ENCODE peak calls at places on chromosomes 1 and 21, in seven cellular contexts. C is foreskin fibroblast; R is glutamatergic neuron; N is activated CD8-positive, alpha-beta T cell treated with anti-CD3 and anti-CD28 coated beads for 36 hours; J is progenitor cell of endocrine pancreas; K is Caco-2; X is BJ. P is an unnamed sample.

GRCh38 chr1:39900662-39901485 is 843 bp downstream of the MYCL start:
- DNase-seq in C (peak), R (peak), N (no peak), J (peak), K (no peak), X (no peak), P (no peak)

GRCh38 chr1:207822602-207823451 is 71.0 kb downstream of the CD46 start:
- DNase-seq in C (peak), R (peak), N (peak), J (no peak), K (peak), X (no peak), P (peak)

GRCh38 chr1:183996036-183996376 is 41.5 kb downstream of the COLGALT2 start:
- DNase-seq in C (no peak), R (peak), N (no peak), J (no peak), K (peak), X (no peak), P (no peak)

GRCh38 chr1:183911285-183911684 is 106.4 kb downstream of the RGL1 start:
- DNase-seq in C (no peak), R (no peak), N (peak), J (no peak), K (no peak), X (no peak), P (no peak)

GRCh38 chr1:238177351-238177750 is 286.6 kb upstream of the ZP4 start:
- DNase-seq in C (no peak), R (no peak), N (no peak), J (no peak), K (peak), X (no peak), P (no peak)

GRCh38 chr1:150213170-150214098 is 22.5 kb downstream of the ANP32E start:
- DNase-seq in C (peak), R (peak), N (peak), J (peak), K (no peak), X (peak), P (peak)

GRCh38 chr1:94481473-94481933 is 60.1 kb downstream of the F3 start:
- DNase-seq in C (peak), R (peak), N (peak), J (peak), K (peak), X (peak), P (peak)

GRCh38 chr1:200530551-200531261 is 89.8 kb downstream of the KIF14 start:
- DNase-seq in C (no peak), R (no peak), N (peak), J (no peak), K (no peak), X (no peak), P (no peak)

GRCh38 chr1:57894315-57894714 is 470.5 kb upstream of the DAB1 start:
- DNase-seq in C (no peak), R (no peak), N (no peak), J (no peak), K (no peak), X (no peak), P (no peak)

GRCh38 chr1:12587981-12588620 is 29.9 kb downstream of the DHRS3 start:
- DNase-seq in C (no peak), R (no peak), N (no peak), J (no peak), K (no peak), X (no peak), P (no peak)

GRCh38 chr1:8985915-8986813 is 40.1 kb downstream of the SLC2A7 start:
- DNase-seq in C (peak), R (no peak), N (no peak), J (no peak), K (no peak), X (peak), P (peak)

GRCh38 chr1:3814065-3814464 is 17.8 kb upstream of the LRRC47 start:
- DNase-seq in C (no peak), R (no peak), N (no peak), J (no peak), K (no peak), X (no peak), P (no peak)

GRCh38 chr21:35058058-35058457 is 9.0 kb upstream of the RUNX1 start:
- DNase-seq in C (no peak), R (no peak), N (no peak), J (no peak), K (no peak), X (no peak), P (no peak)

GRCh38 chr21:17730782-17731181 is 88.4 kb downstream of the C21orf91 start:
- DNase-seq in C (no peak), R (no peak), N (no peak), J (no peak), K (no peak), X (no peak), P (no peak)

GRCh38 chr1:168050307-168050706 is 86.4 kb downstream of the GPR161 start:
- DNase-seq in C (no peak), R (no peak), N (no peak), J (no peak), K (no peak), X (no peak), P (no peak)

GRCh38 chr1:3459051-3459908 is 4.8 kb downstream of the ARHGEF16 start:
- DNase-seq in C (no peak), R (peak), N (no peak), J (no peak), K (peak), X (no peak), P (no peak)

GRCh38 chr1:228031276-228031995 is 24.6 kb downstream of the WNT3A start:
- DNase-seq in C (no peak), R (no peak), N (no peak), J (no peak), K (peak), X (no peak), P (no peak)

GRCh38 chr21:33931799-33932390 is 16.3 kb upstream of the ATP5PO start:
- DNase-seq in C (peak), R (no peak), N (no peak), J (no peak), K (no peak), X (no peak), P (no peak)

GRCh38 chr1:230022666-230023380 is 44.2 kb upstream of the GALNT2 start:
- DNase-seq in C (no peak), R (no peak), N (no peak), J (no peak), K (no peak), X (no peak), P (no peak)

GRCh38 chr21:45351526-45352275 is 53.3 kb upstream of the COL18A1 start:
- DNase-seq in C (no peak), R (no peak), N (no peak), J (no peak), K (no peak), X (no peak), P (no peak)

GRCh38 chr21:22346576-22346975 is 1348.4 kb downstream of the NCAM2 start:
- DNase-seq in C (no peak), R (no peak), N (no peak), J (no peak), K (no peak), X (no peak), P (no peak)

GRCh38 chr1:10604966-10605365 is 130.2 kb downstream of the PEX14 start:
- DNase-seq in C (no peak), R (no peak), N (no peak), J (no peak), K (no peak), X (no peak), P (no peak)

GRCh38 chr1:79760521-79760920 is 754.0 kb upstream of the ADGRL4 start:
- DNase-seq in C (peak), R (no peak), N (no peak), J (no peak), K (no peak), X (no peak), P (no peak)

GRCh38 chr1:24501371-24502167 is 1.1 kb upstream of the RCAN3 start:
- DNase-seq in C (peak), R (no peak), N (peak), J (no peak), K (no peak), X (no peak), P (no peak)

GRCh38 chr1:30715216-30715615 is 8.2 kb downstream of the MATN1 start:
- DNase-seq in C (no peak), R (peak), N (peak), J (no peak), K (no peak), X (no peak), P (no peak)

GRCh38 chr1:179380299-179380698 is 14.5 kb downstream of the AXDND1 start:
- DNase-seq in C (peak), R (no peak), N (no peak), J (no peak), K (no peak), X (peak), P (no peak)

GRCh38 chr1:215001419-215002021 is 81.0 kb upstream of the KCNK2 start:
- DNase-seq in C (no peak), R (no peak), N (no peak), J (no peak), K (no peak), X (no peak), P (no peak)

GRCh38 chr1:188295157-188295556 is 1466.4 kb downstream of the PLA2G4A start:
- DNase-seq in C (no peak), R (no peak), N (no peak), J (no peak), K (no peak), X (no peak), P (no peak)
- TF ChIP-seq CTCF in C (no peak), R (no peak), N (no peak), J (no peak), K (no peak), X (no peak), P (no peak)

DNA sequence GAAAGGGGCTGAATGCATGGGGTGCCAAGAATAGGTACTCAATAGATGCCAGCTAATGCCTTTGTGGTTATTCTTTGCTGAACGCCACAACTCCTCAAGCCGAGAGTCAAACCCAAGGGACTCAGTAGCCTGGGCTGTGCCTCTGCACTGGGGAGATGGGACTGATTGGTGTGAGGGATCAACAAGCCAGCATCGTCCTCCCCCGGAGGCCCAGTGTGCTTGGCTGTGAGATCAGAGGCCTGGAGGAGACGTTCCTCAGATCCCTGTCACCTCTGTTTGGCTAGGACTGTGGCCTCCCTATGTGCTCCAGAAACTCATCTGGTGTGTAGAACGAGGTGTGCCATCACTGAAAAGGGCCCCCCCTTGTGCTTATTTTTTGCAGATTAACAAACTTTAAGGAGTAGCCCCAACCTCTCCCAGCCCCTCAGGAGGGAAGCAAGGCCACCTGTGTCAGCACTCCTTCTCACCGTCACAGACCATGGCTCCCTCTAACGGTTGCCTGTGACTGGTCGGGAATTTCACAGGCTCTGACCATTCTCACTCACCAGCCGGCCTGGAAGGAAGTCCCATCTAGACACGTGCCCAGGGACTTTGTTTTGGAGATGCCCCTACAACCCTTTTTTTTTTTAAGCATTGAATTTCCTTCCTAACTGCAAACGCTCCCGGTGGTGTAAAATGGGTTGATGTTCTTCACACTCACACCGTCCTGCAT is 194.0 kb upstream of the VAMP3 start:
- DNase-seq in C (no peak), R (peak), N (no peak), J (no peak), K (no peak), X (no peak), P (no peak)
- TF ChIP-seq CTCF in C (peak), R (no peak), N (no peak), J (peak), K (no peak), X (peak), P (peak)

GRCh38 chr1:43750083-43750482 is 42.7 kb downstream of the ST3GAL3 start:
- DNase-seq in C (peak), R (no peak), N (no peak), J (no peak), K (no peak), X (no peak), P (no peak)
- TF ChIP-seq CTCF in C (no peak), R (no peak), N (no peak), J (no peak), K (no peak), X (no peak), P (no peak)

DNA sequence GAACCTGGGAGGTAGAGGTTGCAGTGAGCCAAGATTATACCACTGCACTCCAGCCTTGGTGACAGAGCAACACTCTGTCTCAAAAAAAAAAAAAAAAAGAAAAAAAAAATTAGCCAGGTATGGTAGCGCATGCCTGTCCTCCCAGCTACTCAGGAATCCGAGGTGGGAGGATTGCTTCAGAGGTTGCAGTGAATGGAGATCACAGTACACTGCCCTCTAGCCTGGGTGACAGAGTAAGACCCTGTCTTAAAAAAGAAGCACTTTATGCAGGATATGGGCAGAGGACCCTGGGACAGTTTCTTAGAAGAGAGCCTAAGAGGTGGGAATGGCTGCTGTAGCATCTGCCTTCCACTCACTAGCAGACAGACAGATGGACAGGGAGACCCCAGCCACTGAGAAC is 23.0 kb downstream of the IQGAP3 start:
- DNase-seq in C (no peak), R (no peak), N (no peak), J (no peak), K (no peak), X (no peak), P (no peak)
- TF ChIP-seq CTCF in C (no peak), R (no peak), N (no peak), J (no peak), K (no peak), X (no peak), P (no peak)

GRCh38 chr1:44276901-44277300 is 63.6 kb downstream of the DMAP1 start:
- DNase-seq in C (peak), R (no peak), N (no peak), J (no peak), K (no peak), X (no peak), P (no peak)

GRCh38 chr1:44284184-44284583 is 70.9 kb downstream of the ERI3 start:
- DNase-seq in C (no peak), R (no peak), N (no peak), J (no peak), K (no peak), X (no peak), P (no peak)

GRCh38 chr1:44283524-44284173 is 70.4 kb downstream of the DMAP1 start:
- DNase-seq in C (no peak), R (no peak), N (no peak), J (no peak), K (no peak), X (no peak), P (no peak)

GRCh38 chr1:44281987-44282703 is 68.9 kb downstream of the DMAP1 start:
- DNase-seq in C (no peak), R (no peak), N (no peak), J (no peak), K (no peak), X (no peak), P (no peak)

DNA sequence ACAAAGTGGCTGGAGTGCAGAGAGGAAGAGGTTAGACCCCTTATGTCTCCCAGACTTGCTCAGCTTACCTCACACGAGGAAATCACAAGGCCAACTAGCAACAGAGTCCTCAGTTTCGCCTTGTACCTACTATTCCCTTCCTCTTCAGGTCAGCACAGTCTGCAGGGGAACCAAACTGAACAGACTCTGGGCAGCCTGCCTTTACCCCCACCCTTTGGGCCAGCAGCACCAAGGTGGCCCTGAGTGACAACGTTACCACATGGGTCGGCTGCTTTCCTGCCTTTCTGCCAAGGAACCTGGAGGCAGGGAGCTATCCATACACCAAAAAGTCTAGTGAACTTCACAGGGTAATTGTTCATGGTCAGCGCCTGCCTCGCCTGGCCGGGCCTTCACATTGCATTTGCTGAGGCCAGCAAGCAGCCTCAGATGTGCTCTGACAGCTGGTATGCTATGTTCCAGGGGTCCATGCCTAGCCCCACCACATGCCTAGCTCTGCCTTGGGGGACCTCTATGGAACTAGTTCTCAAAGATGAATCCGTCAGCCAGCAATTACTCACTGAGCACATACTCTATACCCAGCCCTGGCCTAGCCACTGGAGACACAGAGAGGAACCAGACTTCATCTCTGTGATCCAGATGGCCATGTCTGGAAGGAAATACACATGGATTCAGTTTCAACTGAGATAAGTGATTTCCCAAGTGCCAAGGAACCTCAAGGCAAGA is 69.6 kb downstream of the DMAP1 start:
- DNase-seq in C (no peak), R (no peak), N (no peak), J (no peak), K (no peak), X (no peak), P (no peak)
- TF ChIP-seq CTCF in C (no peak), R (no peak), N (no peak), J (no peak), K (no peak), X (no peak), P (no peak)

GRCh38 chr1:242129103-242129502 is 130.2 kb upstream of the MAP1LC3C start:
- DNase-seq in C (peak), R (no peak), N (no peak), J (no peak), K (no peak), X (no peak), P (no peak)
- TF ChIP-seq CTCF in C (no peak), R (peak), N (no peak), J (peak), K (no peak), X (no peak), P (no peak)

GRCh38 chr1:29655945-29656866 is 419.9 kb downstream of the PTPRU start:
- DNase-seq in C (no peak), R (peak), N (peak), J (peak), K (no peak), X (no peak), P (no peak)
- TF ChIP-seq CTCF in C (peak), R (peak), N (peak), J (peak), K (no peak), X (peak), P (peak)

DNA sequence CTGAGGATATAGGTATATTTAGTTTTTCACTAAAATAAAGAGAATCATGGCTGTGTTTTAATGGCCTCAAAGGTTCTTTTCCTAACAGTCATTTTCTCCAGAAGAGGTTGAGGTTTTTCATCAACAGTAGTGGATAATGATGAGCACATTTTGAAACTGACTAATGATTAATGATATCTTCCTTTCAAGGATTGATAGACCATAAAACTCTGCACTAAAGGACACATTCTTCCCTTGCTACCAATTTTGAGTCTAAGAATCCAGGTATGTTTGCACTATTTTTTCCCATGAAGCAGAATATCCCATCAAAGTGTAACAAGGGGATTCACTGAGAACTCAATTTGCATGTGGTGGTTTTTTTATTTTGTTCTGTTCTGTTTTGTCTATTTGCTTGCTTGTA is 9.3 kb upstream of the DUSP23 start:
- DNase-seq in C (no peak), R (no peak), N (no peak), J (no peak), K (no peak), X (no peak), P (no peak)
- TF ChIP-seq CTCF in C (no peak), R (no peak), N (no peak), J (no peak), K (no peak), X (no peak), P (no peak)